ENCODE peak calls at places on chromosomes 6 and 20, in six cellular contexts. Z is astrocyte of the cerebellum; O is stimulated activated CD8-positive, alpha-beta memory T cell treated with anti-CD3 and anti-CD28 coated beads, Interleukin-15, amount 100 ng/mL, for 48 hours; J is anterior cingulate cortex; N is activated B cell treated with CpG ODN at 0.5 μM for 24 hours; P is substantia nigra. M is an unnamed sample.

GRCh38 chr6:113493991-113494390 is 363.2 kb upstream of the MARCKS start:
- DNase-seq in Z (no peak), O (no peak), J (no peak), N (no peak), P (no peak), M (no peak)

GRCh38 chr6:148146717-148147116 is 195.9 kb upstream of the SASH1 start:
- DNase-seq in Z (no peak), O (peak), J (no peak), N (no peak), P (no peak), M (no peak)

GRCh38 chr6:152225231-152225934 is 411.8 kb downstream of the SYNE1 start:
- DNase-seq in Z (no peak), O (no peak), J (no peak), N (no peak), P (no peak), M (no peak)

GRCh38 chr6:148287979-148288378 is 54.7 kb upstream of the SASH1 start:
- DNase-seq in Z (no peak), O (no peak), J (no peak), N (no peak), P (no peak), M (no peak)

GRCh38 chr6:32960563-32960962 is 7.7 kb upstream of the HLA-DMA start:
- DNase-seq in Z (no peak), O (no peak), J (no peak), N (no peak), P (no peak), M (no peak)

GRCh38 chr6:149306967-149307366 is 10.5 kb upstream of the TAB2 start:
- DNase-seq in Z (no peak), O (no peak), J (no peak), N (no peak), P (no peak), M (no peak)

GRCh38 chr6:6678185-6678671 is 89.7 kb downstream of the LY86 start:
- DNase-seq in Z (peak), O (no peak), J (no peak), N (no peak), P (no peak), M (no peak)

GRCh38 chr20:8145246-8145639 is 13.2 kb downstream of the PLCB1 start:
- DNase-seq in Z (no peak), O (no peak), J (no peak), N (no peak), P (no peak), M (no peak)

GRCh38 chr6:105569706-105570105 is 166.8 kb upstream of the PREP start:
- DNase-seq in Z (no peak), O (no peak), J (no peak), N (no peak), P (no peak), M (no peak)

GRCh38 chr6:30837870-30838269 is 46.4 kb upstream of the DDR1 start:
- DNase-seq in Z (no peak), O (no peak), J (no peak), N (no peak), P (no peak), M (no peak)

GRCh38 chr20:14853079-14853478 is 515.7 kb upstream of the FLRT3 start:
- DNase-seq in Z (no peak), O (no peak), J (no peak), N (no peak), P (no peak), M (no peak)

GRCh38 chr20:57389695-57390603 is 1.2 kb upstream of the RBM38 start:
- DNase-seq in Z (no peak), O (peak), J (no peak), N (peak), P (no peak), M (peak)

GRCh38 chr6:84449220-84449619 is 221.8 kb upstream of the CEP162 start:
- DNase-seq in Z (no peak), O (no peak), J (no peak), N (no peak), P (no peak), M (no peak)

M was measured in H9.